ENCODE peak calls at places on chromosomes 13 and 19, in five cellular contexts. B, S, J, H and D are unnamed samples.
A peak's percentile ranks its signal among the peaks of the same experiment; 100 is the strongest.

GRCh38 chr19:41175825-41176734 is 16.9 kb upstream of the CYP2S1 start:
- DNase-seq in B (peak; percentile 29), S (peak; percentile 83), J (no peak), H (no peak), D (no peak)

GRCh38 chr19:11164879-11165406 is 9.4 kb upstream of the SPC24 start:
- DNase-seq in B (peak; percentile 72), S (peak; percentile 94), J (peak; percentile 66), H (no peak), D (no peak)

GRCh38 chr13:31469377-31469776 is 269.6 kb downstream of the B3GLCT start:
- DNase-seq in B (no peak), S (no peak), J (no peak), H (no peak), D (no peak)

GRCh38 chr13:92460479-92460878 is 766.1 kb upstream of the GPC6 start:
- DNase-seq in B (no peak), S (peak; percentile 20), J (no peak), H (no peak), D (no peak)

GRCh38 chr13:77779461-77780272 is 82.2 kb downstream of the SLAIN1 start:
- DNase-seq in B (no peak), S (peak; percentile 60), J (peak; percentile 16), H (no peak), D (peak; percentile 46)

GRCh38 chr13:43016226-43016625 is 7.2 kb upstream of the DNAJC15 start:
- DNase-seq in B (no peak), S (no peak), J (no peak), H (no peak), D (no peak)

GRCh38 chr19:57406516-57407123 is 4.3 kb upstream of the ZNF17 start:
- DNase-seq in B (peak; percentile 18), S (peak; percentile 16), J (peak; percentile 23), H (peak; percentile 53), D (peak; percentile 78)

GRCh38 chr19:11196406-11197287 is 698 bp downstream of the KANK2 start:
- DNase-seq in B (no peak), S (peak; percentile 31), J (no peak), H (no peak), D (peak; percentile 59)

GRCh38 chr19:12574036-12574435 is 22.8 kb upstream of the ZNF564 start:
- DNase-seq in B (no peak), S (no peak), J (no peak), H (no peak), D (peak; percentile 58)

GRCh38 chr19:34120846-34121639 is 51.3 kb upstream of the LSM14A start:
- DNase-seq in B (no peak), S (peak; percentile 34), J (no peak), H (peak; percentile 5), D (peak; percentile 62)

GRCh38 chr13:114161644-114162532 is 17.2 kb upstream of the CFAP97D2 start:
- DNase-seq in B (peak; percentile 30), S (peak; percentile 34), J (no peak), H (no peak), D (no peak)